ENCODE peak calls at places on chromosomes 12 and 14, in six cellular contexts. H, P, Y, Q, S and R are unnamed samples.
A peak's percentile ranks its signal among the peaks of the same experiment; 100 is the strongest.

GRCh38 chr12:108508243-108508642 is 6.8 kb upstream of the FICD start:
- DNase-seq in H (no peak), P (no peak), Y (no peak), Q (no peak), S (no peak), R (no peak)

GRCh38 chr14:67269338-67270060 is 28.3 kb downstream of the PALS1 start:
- DNase-seq in H (peak; percentile 30), P (no peak), Y (no peak), Q (no peak), S (no peak), R (no peak)

GRCh38 chr14:85566603-85567002 is 36.7 kb downstream of the FLRT2 start:
- DNase-seq in H (no peak), P (no peak), Y (no peak), Q (no peak), S (no peak), R (no peak)

GRCh38 chr12:46430340-46430948 is 57.9 kb upstream of the SLC38A2 start:
- DNase-seq in H (peak; percentile 81), P (no peak), Y (no peak), Q (no peak), S (no peak), R (no peak)

GRCh38 chr12:2682301-2683282 is 112.2 kb upstream of the FKBP4 start:
- DNase-seq in H (peak; percentile 42), P (no peak), Y (peak; percentile 29), Q (no peak), S (no peak), R (peak; percentile 32)

GRCh38 chr12:113478351-113479011 is 6.8 kb upstream of the LHX5 start:
- DNase-seq in H (no peak), P (no peak), Y (no peak), Q (no peak), S (no peak), R (no peak)

GRCh38 chr12:131872154-131873046 is 22.0 kb upstream of the ULK1 start:
- DNase-seq in H (peak; percentile 89), P (no peak), Y (no peak), Q (no peak), S (no peak), R (no peak)

GRCh38 chr14:100648474-100649172 is 61.4 kb upstream of the BEGAIN start:
- DNase-seq in H (no peak), P (no peak), Y (no peak), Q (no peak), S (no peak), R (no peak)

GRCh38 chr14:99733551-99734405 is 49.7 kb downstream of the CYP46A1 start:
- DNase-seq in H (no peak), P (no peak), Y (peak; percentile 16), Q (peak; percentile 84), S (no peak), R (no peak)

GRCh38 chr14:75234173-75234855 is 44.3 kb upstream of the FOS start:
- DNase-seq in H (peak; percentile 96), P (no peak), Y (peak; percentile 26), Q (peak; percentile 88), S (no peak), R (no peak)

GRCh38 chr12:93387780-93388179 is 10.1 kb downstream of the NUDT4 start:
- DNase-seq in H (peak; percentile 73), P (no peak), Y (no peak), Q (no peak), S (no peak), R (no peak)

GRCh38 chr14:59698793-59699192 is 122.2 kb upstream of the CCDC175 start:
- DNase-seq in H (peak; percentile 43), P (no peak), Y (no peak), Q (no peak), S (no peak), R (no peak)

GRCh38 chr12:4412462-4412861 is 33.0 kb upstream of the FGF23 start:
- DNase-seq in H (no peak), P (no peak), Y (no peak), Q (no peak), S (no peak), R (no peak)

GRCh38 chr14:64919215-64919614 is 5.0 kb downstream of the CHURC1 start:
- DNase-seq in H (no peak), P (no peak), Y (no peak), Q (no peak), S (no peak), R (no peak)

GRCh38 chr12:56221233-56221756 is 427 bp downstream of the RNF41 start:
- DNase-seq in H (peak; percentile 48), P (no peak), Y (peak; percentile 70), Q (peak; percentile 82), S (no peak), R (no peak)

GRCh38 chr14:75499084-75499875 is 23.0 kb upstream of the BATF start:
- DNase-seq in H (no peak), P (no peak), Y (no peak), Q (no peak), S (no peak), R (no peak)

GRCh38 chr14:103808403-103809001 is 38.9 kb downstream of the PPP1R13B start:
- DNase-seq in H (peak; percentile 38), P (peak; percentile 53), Y (peak; percentile 70), Q (peak; percentile 80), S (peak; percentile 28), R (peak; percentile 56)

GRCh38 chr12:58502236-58502635 is 418.1 kb downstream of the LRIG3 start:
- DNase-seq in H (no peak), P (no peak), Y (no peak), Q (no peak), S (no peak), R (no peak)

GRCh38 chr12:30980886-30981662 is 54.5 kb downstream of the TSPAN11 start:
- DNase-seq in H (no peak), P (no peak), Y (no peak), Q (no peak), S (no peak), R (no peak)

GRCh38 chr12:64019654-64020053 is 175.2 kb downstream of the SRGAP1 start:
- DNase-seq in H (no peak), P (no peak), Y (no peak), Q (no peak), S (no peak), R (no peak)

GRCh38 chr12:64030155-64030554 is 185.7 kb downstream of the SRGAP1 start:
- DNase-seq in H (no peak), P (no peak), Y (no peak), Q (no peak), S (no peak), R (no peak)

GRCh38 chr12:64029013-64029857 is 184.7 kb downstream of the SRGAP1 start:
- DNase-seq in H (peak; percentile 24), P (no peak), Y (peak; percentile 51), Q (no peak), S (no peak), R (no peak)

GRCh38 chr12:64028541-64028940 is 184.0 kb downstream of the SRGAP1 start:
- DNase-seq in H (no peak), P (no peak), Y (no peak), Q (no peak), S (no peak), R (no peak)

GRCh38 chr12:64025174-64025958 is 180.9 kb downstream of the SRGAP1 start:
- DNase-seq in H (peak; percentile 22), P (no peak), Y (no peak), Q (no peak), S (no peak), R (no peak)
- H3K27ac ChIP-seq in H (peak overlapping the region; percentile 10), P (no peak overlapping the region), Y (peak overlapping the region; percentile 34), Q (no peak overlapping the region), S (no peak overlapping the region), R (no peak overlapping the region)

GRCh38 chr14:22158560-22158959 is 430.5 kb downstream of the DAD1 start:
- DNase-seq in H (no peak), P (no peak), Y (no peak), Q (no peak), S (no peak), R (no peak)

GRCh38 chr14:22155582-22155981 is 433.4 kb downstream of the DAD1 start:
- DNase-seq in H (no peak), P (no peak), Y (no peak), Q (no peak), S (no peak), R (no peak)

GRCh38 chr14:22159968-22160367 is 429.1 kb downstream of the DAD1 start:
- DNase-seq in H (no peak), P (no peak), Y (no peak), Q (no peak), S (no peak), R (no peak)

GRCh38 chr14:22163051-22163450 is 426.0 kb downstream of the DAD1 start:
- DNase-seq in H (no peak), P (no peak), Y (no peak), Q (no peak), S (no peak), R (no peak)

DNA sequence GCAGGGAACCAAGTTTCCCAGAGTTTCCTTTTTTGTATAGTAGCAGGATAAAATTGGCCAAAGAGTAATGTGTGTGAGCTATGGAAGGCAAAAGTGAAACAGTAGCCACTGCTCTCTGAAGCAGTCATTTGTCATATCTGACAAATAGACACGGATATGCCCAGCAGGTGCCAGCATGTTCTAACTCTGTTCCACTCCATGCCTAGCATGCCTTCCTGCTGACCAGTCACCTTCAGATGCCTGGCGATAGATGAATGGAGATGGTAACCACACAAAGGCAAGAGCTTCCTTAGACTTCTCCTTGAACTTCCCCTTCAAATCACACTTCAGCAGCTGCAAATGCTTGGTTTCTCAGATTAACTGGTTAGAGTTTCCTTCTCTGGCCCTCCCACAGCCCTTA is 430.0 kb downstream of the DAD1 start:
- DNase-seq in H (no peak), P (no peak), Y (no peak), Q (no peak), S (no peak), R (no peak)
- H3K27ac ChIP-seq in H (no peak overlapping the region), P (no peak overlapping the region), Y (no peak overlapping the region), Q (no peak overlapping the region), S (no peak overlapping the region), R (no peak overlapping the region)

GRCh38 chr12:91601057-91601456 is 418.4 kb upstream of the DCN start:
- DNase-seq in H (no peak), P (no peak), Y (no peak), Q (no peak), S (no peak), R (no peak)

GRCh38 chr12:91608562-91608961 is 425.9 kb upstream of the DCN start:
- DNase-seq in H (no peak), P (no peak), Y (no peak), Q (no peak), S (no peak), R (no peak)

GRCh38 chr12:91606662-91607377 is 424.2 kb upstream of the DCN start:
- DNase-seq in H (no peak), P (no peak), Y (no peak), Q (no peak), S (no peak), R (no peak)

GRCh38 chr12:91604897-91605296 is 422.3 kb upstream of the DCN start:
- DNase-seq in H (no peak), P (no peak), Y (no peak), Q (no peak), S (no peak), R (no peak)

DNA sequence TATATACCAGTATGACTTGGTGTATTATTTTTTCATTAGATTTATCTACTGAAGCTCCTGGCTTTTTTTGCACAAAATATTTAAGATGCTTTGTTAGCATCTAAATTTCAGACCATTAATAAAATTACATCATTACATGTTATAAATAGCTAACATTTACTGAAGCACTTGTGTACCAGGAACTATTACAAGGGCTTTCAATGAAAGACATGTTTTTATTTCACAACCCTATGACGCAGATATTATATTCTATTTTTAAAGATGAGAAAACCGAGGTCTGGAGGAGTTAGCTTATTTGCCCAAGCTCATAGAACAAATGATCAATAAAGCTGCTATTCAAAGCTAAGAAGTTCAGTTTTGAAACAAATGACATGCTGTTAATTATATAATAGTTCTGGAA is 420.4 kb upstream of the DCN start:
- DNase-seq in H (no peak), P (no peak), Y (no peak), Q (no peak), S (no peak), R (no peak)
- H3K27ac ChIP-seq in H (no peak overlapping the region), P (no peak overlapping the region), Y (peak overlapping the region; percentile 70), Q (no peak overlapping the region), S (no peak overlapping the region), R (no peak overlapping the region)

GRCh38 chr12:1604464-1604863 is 10.1 kb upstream of the FBXL14 start:
- DNase-seq in H (no peak), P (no peak), Y (no peak), Q (no peak), S (no peak), R (no peak)
- H3K27ac ChIP-seq in H (no peak overlapping the region), P (no peak overlapping the region), Y (no peak overlapping the region), Q (no peak overlapping the region), S (no peak overlapping the region), R (no peak overlapping the region)